ENCODE peak calls at places on chromosomes 16 and 17, in four cellular contexts. Q is cardiac muscle cell, K is H54, F is progenitor cell of endocrine pancreas. I is an unnamed sample.

GRCh38 chr17:78665385-78665951 is 88.3 kb upstream of the DNAH17 start:
- DNase-seq in F (no peak), K (no peak), Q (no peak), I (no peak)

GRCh38 chr16:47037396-47037745 is 63.9 kb upstream of the DNAJA2 start:
- DNase-seq in Q (peak; percentile 27), K (no peak), F (no peak), I (peak; percentile 10)

GRCh38 chr17:8189041-8189710 is 804 bp downstream of the BORCS6 start:
- DNase-seq in K (no peak), Q (no peak), F (peak; percentile 24), I (no peak)

GRCh38 chr17:66855204-66855603 is 20.3 kb downstream of the CACNG5 start:
- DNase-seq in F (no peak), Q (peak; percentile 10), K (peak; percentile 46), I (no peak)

GRCh38 chr16:71954699-71955195 is 45.5 kb downstream of the PKD1L3 start:
- DNase-seq in F (no peak), K (no peak), Q (no peak), I (no peak)

GRCh38 chr17:30477758-30478115 is 529 bp downstream of the GOSR1 start:
- DNase-seq in K (no peak), F (no peak), Q (peak; percentile 27), I (peak; percentile 8)

GRCh38 chr17:28427372-28427771 is 21.4 kb upstream of the SLC46A1 start:
- DNase-seq in Q (no peak), F (no peak), K (no peak), I (no peak)

GRCh38 chr17:30376621-30377452 is 1.9 kb upstream of the CPD start:
- DNase-seq in F (no peak), K (no peak), Q (peak; percentile 97), I (no peak)

GRCh38 chr17:57384219-57384618 is 127.9 kb downstream of the MSI2 start:
- DNase-seq in K (no peak), F (no peak), Q (no peak), I (no peak)

GRCh38 chr16:89924298-89924924 is 1.3 kb downstream of the TUBB3 start:
- DNase-seq in K (no peak), Q (peak; percentile 54), F (peak; percentile 48), I (peak; percentile 85)

GRCh38 chr17:66748578-66748977 is 86.3 kb upstream of the CACNG5 start:
- DNase-seq in Q (peak; percentile 29), F (no peak), K (no peak), I (no peak)

GRCh38 chr16:8880839-8881510 is 1.2 kb upstream of the LITAFD start:
- DNase-seq in F (no peak), K (no peak), Q (no peak), I (no peak)

GRCh38 chr16:89475144-89475543 is 15.2 kb downstream of the ANKRD11 start:
- DNase-seq in K (no peak), F (no peak), Q (no peak), I (no peak)

GRCh38 chr17:57553525-57553924 is 191.6 kb downstream of the CCDC182 start:
- DNase-seq in Q (peak; percentile 83), K (peak; percentile 65), F (no peak), I (no peak)

GRCh38 chr16:4176794-4177438 is 60.7 kb upstream of the ADCY9 start:
- DNase-seq in Q (peak; percentile 35), F (no peak), K (peak; percentile 83), I (no peak)

GRCh38 chr16:85522842-85523601 is 90.1 kb upstream of the GSE1 start:
- DNase-seq in F (no peak), Q (peak; percentile 71), K (peak; percentile 62), I (peak; percentile 42)